ENCODE peak calls at places on chromosomes 1 and 21, in six cellular contexts. One of them, this sample, is unnamed.

GRCh38 chr1:103208844-103209243 is 100.5 kb upstream of the COL11A1 start:
- DNase-seq in left ventricle myocardium inferior: no peak
- DNase-seq in stimulated activated CD4-positive, alpha-beta T cell treated with anti-CD3 and anti-CD28 coated beads, Interleukin-1b, Interleukin-23, amount 100 ng/mL, for 24 hours: no peak
- DNase-seq in fibroblast of gingiva: no peak
- DNase-seq in caudate nucleus: no peak
- DNase-seq in ecto neural progenitor cell: no peak
- DNase-seq in this sample: no peak

GRCh38 chr1:205440476-205441317 is 15.1 kb downstream of the BLACAT1 start:
- DNase-seq in left ventricle myocardium inferior: peak; percentile 29
- DNase-seq in ecto neural progenitor cell: peak; percentile 70
- DNase-seq in stimulated activated CD4-positive, alpha-beta T cell treated with anti-CD3 and anti-CD28 coated beads, Interleukin-1b, Interleukin-23, amount 100 ng/mL, for 24 hours: peak; percentile 54
- DNase-seq in caudate nucleus: no peak
- DNase-seq in fibroblast of gingiva: no peak
- DNase-seq in this sample: peak; percentile 19

GRCh38 chr1:189657715-189658114 is 819.9 kb downstream of the BRINP3 start:
- DNase-seq in fibroblast of gingiva: no peak
- DNase-seq in ecto neural progenitor cell: no peak
- DNase-seq in stimulated activated CD4-positive, alpha-beta T cell treated with anti-CD3 and anti-CD28 coated beads, Interleukin-1b, Interleukin-23, amount 100 ng/mL, for 24 hours: no peak
- DNase-seq in left ventricle myocardium inferior: no peak
- DNase-seq in caudate nucleus: no peak
- DNase-seq in this sample: no peak

GRCh38 chr1:172746091-172746949 is 87.4 kb downstream of the FASLG start:
- DNase-seq in left ventricle myocardium inferior: no peak
- DNase-seq in fibroblast of gingiva: peak; percentile 92
- DNase-seq in stimulated activated CD4-positive, alpha-beta T cell treated with anti-CD3 and anti-CD28 coated beads, Interleukin-1b, Interleukin-23, amount 100 ng/mL, for 24 hours: no peak
- DNase-seq in caudate nucleus: no peak
- DNase-seq in ecto neural progenitor cell: no peak
- DNase-seq in this sample: no peak

GRCh38 chr1:202561726-202562442 is 148.4 kb downstream of the SYT2 start:
- DNase-seq in ecto neural progenitor cell: no peak
- DNase-seq in stimulated activated CD4-positive, alpha-beta T cell treated with anti-CD3 and anti-CD28 coated beads, Interleukin-1b, Interleukin-23, amount 100 ng/mL, for 24 hours: no peak
- DNase-seq in fibroblast of gingiva: no peak
- DNase-seq in left ventricle myocardium inferior: no peak
- DNase-seq in caudate nucleus: no peak
- DNase-seq in this sample: no peak

GRCh38 chr21:17370263-17370662 is 142.6 kb upstream of the CXADR start:
- DNase-seq in ecto neural progenitor cell: no peak
- DNase-seq in stimulated activated CD4-positive, alpha-beta T cell treated with anti-CD3 and anti-CD28 coated beads, Interleukin-1b, Interleukin-23, amount 100 ng/mL, for 24 hours: no peak
- DNase-seq in caudate nucleus: no peak
- DNase-seq in left ventricle myocardium inferior: no peak
- DNase-seq in fibroblast of gingiva: no peak
- DNase-seq in this sample: no peak

GRCh38 chr1:97864615-97865014 is 56.2 kb downstream of the DPYD start:
- DNase-seq in stimulated activated CD4-positive, alpha-beta T cell treated with anti-CD3 and anti-CD28 coated beads, Interleukin-1b, Interleukin-23, amount 100 ng/mL, for 24 hours: no peak
- DNase-seq in fibroblast of gingiva: no peak
- DNase-seq in caudate nucleus: no peak
- DNase-seq in ecto neural progenitor cell: no peak
- DNase-seq in left ventricle myocardium inferior: no peak
- DNase-seq in this sample: no peak

GRCh38 chr21:38352536-38353219 is 95.9 kb downstream of the KCNJ15 start:
- DNase-seq in fibroblast of gingiva: peak; percentile 55
- DNase-seq in left ventricle myocardium inferior: peak; percentile 25
- DNase-seq in ecto neural progenitor cell: peak; percentile 62
- DNase-seq in stimulated activated CD4-positive, alpha-beta T cell treated with anti-CD3 and anti-CD28 coated beads, Interleukin-1b, Interleukin-23, amount 100 ng/mL, for 24 hours: no peak
- DNase-seq in caudate nucleus: peak; percentile 3
- DNase-seq in this sample: peak; percentile 14

GRCh38 chr1:167272375-167272957 is 51.8 kb downstream of the POU2F1 start:
- DNase-seq in stimulated activated CD4-positive, alpha-beta T cell treated with anti-CD3 and anti-CD28 coated beads, Interleukin-1b, Interleukin-23, amount 100 ng/mL, for 24 hours: no peak
- DNase-seq in ecto neural progenitor cell: no peak
- DNase-seq in fibroblast of gingiva: no peak
- DNase-seq in caudate nucleus: no peak
- DNase-seq in left ventricle myocardium inferior: no peak
- DNase-seq in this sample: no peak

GRCh38 chr1:221858758-221859157 is 116.9 kb upstream of the DUSP10 start:
- DNase-seq in stimulated activated CD4-positive, alpha-beta T cell treated with anti-CD3 and anti-CD28 coated beads, Interleukin-1b, Interleukin-23, amount 100 ng/mL, for 24 hours: no peak
- DNase-seq in caudate nucleus: no peak
- DNase-seq in left ventricle myocardium inferior: no peak
- DNase-seq in ecto neural progenitor cell: no peak
- DNase-seq in fibroblast of gingiva: peak; percentile 87
- DNase-seq in this sample: no peak

GRCh38 chr1:211493865-211494653 is 2.1 kb upstream of the RD3 start:
- DNase-seq in caudate nucleus: no peak
- DNase-seq in left ventricle myocardium inferior: no peak
- DNase-seq in fibroblast of gingiva: no peak
- DNase-seq in ecto neural progenitor cell: no peak
- DNase-seq in stimulated activated CD4-positive, alpha-beta T cell treated with anti-CD3 and anti-CD28 coated beads, Interleukin-1b, Interleukin-23, amount 100 ng/mL, for 24 hours: no peak
- DNase-seq in this sample: no peak

GRCh38 chr21:46264046-46264689 is 21.2 kb downstream of the MCM3AP start:
- DNase-seq in stimulated activated CD4-positive, alpha-beta T cell treated with anti-CD3 and anti-CD28 coated beads, Interleukin-1b, Interleukin-23, amount 100 ng/mL, for 24 hours: no peak
- DNase-seq in ecto neural progenitor cell: no peak
- DNase-seq in fibroblast of gingiva: no peak
- DNase-seq in left ventricle myocardium inferior: no peak
- DNase-seq in caudate nucleus: no peak
- DNase-seq in this sample: no peak

This sample was measured in substantia nigra.